ENCODE peak calls at places on chromosomes 1 and 21, in ten cellular contexts. One of them, this sample, is unnamed. For H3K9me3, the result is how much of the 10 kb centered on the place peaks cover.

GRCh38 chr1:33819913-33820311 is 44.0 kb upstream of the HMGB4 start:
- DNase-seq in breast epithelium: no peak
- DNase-seq in thoracic aorta: no peak
- DNase-seq in lower lobe of right lung: no peak
- DNase-seq in PC-9: no peak
- DNase-seq in upper lobe of right lung: no peak
- DNase-seq in left ventricle myocardium inferior: no peak
- DNase-seq in uterus: no peak
- DNase-seq in endothelial cell of umbilical vein: no peak
- DNase-seq in Peyer's patch: peak
- DNase-seq in this sample: no peak

GRCh38 chr1:85583355-85584263 is 3.0 kb downstream of the CCN1 start:
- DNase-seq in breast epithelium: no peak
- DNase-seq in thoracic aorta: no peak
- DNase-seq in lower lobe of right lung: no peak
- DNase-seq in PC-9: no peak
- DNase-seq in upper lobe of right lung: no peak
- DNase-seq in left ventricle myocardium inferior: no peak
- DNase-seq in uterus: no peak
- DNase-seq in endothelial cell of umbilical vein: peak
- DNase-seq in Peyer's patch: no peak
- DNase-seq in this sample: no peak

GRCh38 chr1:54863267-54863665 is 23.7 kb downstream of the DHCR24 start:
- DNase-seq in breast epithelium: no peak
- DNase-seq in thoracic aorta: no peak
- DNase-seq in lower lobe of right lung: no peak
- DNase-seq in PC-9: no peak
- DNase-seq in upper lobe of right lung: peak
- DNase-seq in left ventricle myocardium inferior: no peak
- DNase-seq in uterus: no peak
- DNase-seq in endothelial cell of umbilical vein: no peak
- DNase-seq in Peyer's patch: no peak
- DNase-seq in this sample: no peak

GRCh38 chr1:83495560-83495959 is 503.4 kb downstream of the TTLL7 start:
- DNase-seq in breast epithelium: no peak
- DNase-seq in thoracic aorta: no peak
- DNase-seq in lower lobe of right lung: peak
- DNase-seq in PC-9: no peak
- DNase-seq in upper lobe of right lung: no peak
- DNase-seq in left ventricle myocardium inferior: no peak
- DNase-seq in uterus: no peak
- DNase-seq in endothelial cell of umbilical vein: no peak
- DNase-seq in Peyer's patch: no peak
- DNase-seq in this sample: no peak

GRCh38 chr1:844472-845026 is 79.2 kb upstream of the SAMD11 start:
- DNase-seq in breast epithelium: no peak
- DNase-seq in thoracic aorta: no peak
- DNase-seq in lower lobe of right lung: no peak
- DNase-seq in PC-9: no peak
- DNase-seq in upper lobe of right lung: no peak
- DNase-seq in left ventricle myocardium inferior: no peak
- DNase-seq in uterus: no peak
- DNase-seq in endothelial cell of umbilical vein: no peak
- DNase-seq in Peyer's patch: no peak
- DNase-seq in this sample: no peak

GRCh38 chr1:92410706-92411105 is 76.0 kb downstream of the GFI1 start:
- DNase-seq in breast epithelium: no peak
- DNase-seq in thoracic aorta: no peak
- DNase-seq in lower lobe of right lung: no peak
- DNase-seq in PC-9: no peak
- DNase-seq in upper lobe of right lung: no peak
- DNase-seq in left ventricle myocardium inferior: no peak
- DNase-seq in uterus: no peak
- DNase-seq in endothelial cell of umbilical vein: no peak
- DNase-seq in Peyer's patch: peak
- DNase-seq in this sample: no peak

GRCh38 chr1:214002472-214002871 is 14.7 kb downstream of the PROX1 start:
- DNase-seq in breast epithelium: no peak
- DNase-seq in thoracic aorta: no peak
- DNase-seq in lower lobe of right lung: no peak
- DNase-seq in PC-9: no peak
- DNase-seq in upper lobe of right lung: no peak
- DNase-seq in left ventricle myocardium inferior: no peak
- DNase-seq in uterus: no peak
- DNase-seq in endothelial cell of umbilical vein: peak
- DNase-seq in Peyer's patch: no peak
- DNase-seq in this sample: no peak

GRCh38 chr1:74180490-74180889 is 17.5 kb downstream of the LRRIQ3 start:
- DNase-seq in breast epithelium: no peak
- DNase-seq in thoracic aorta: no peak
- DNase-seq in lower lobe of right lung: no peak
- DNase-seq in PC-9: no peak
- DNase-seq in upper lobe of right lung: no peak
- DNase-seq in left ventricle myocardium inferior: no peak
- DNase-seq in uterus: no peak
- DNase-seq in endothelial cell of umbilical vein: no peak
- DNase-seq in Peyer's patch: no peak
- DNase-seq in this sample: no peak

GRCh38 chr1:6962390-6962955 is 177.2 kb downstream of the CAMTA1 start:
- DNase-seq in breast epithelium: no peak
- DNase-seq in thoracic aorta: no peak
- DNase-seq in lower lobe of right lung: no peak
- DNase-seq in PC-9: no peak
- DNase-seq in upper lobe of right lung: no peak
- DNase-seq in left ventricle myocardium inferior: peak
- DNase-seq in uterus: peak
- DNase-seq in endothelial cell of umbilical vein: no peak
- DNase-seq in Peyer's patch: peak
- DNase-seq in this sample: peak

GRCh38 chr1:156893048-156893953 is at the start of gene PEAR1:
- DNase-seq in breast epithelium: no peak
- DNase-seq in thoracic aorta: no peak
- DNase-seq in lower lobe of right lung: no peak
- DNase-seq in PC-9: no peak
- DNase-seq in upper lobe of right lung: no peak
- DNase-seq in left ventricle myocardium inferior: peak
- DNase-seq in uterus: peak
- DNase-seq in endothelial cell of umbilical vein: peak
- DNase-seq in Peyer's patch: no peak
- DNase-seq in this sample: no peak

GRCh38 chr21:24955275-24955961 is 651.9 kb downstream of the MRPL39 start:
- DNase-seq in breast epithelium: no peak
- DNase-seq in thoracic aorta: no peak
- DNase-seq in lower lobe of right lung: no peak
- DNase-seq in PC-9: no peak
- DNase-seq in upper lobe of right lung: no peak
- DNase-seq in left ventricle myocardium inferior: no peak
- DNase-seq in uterus: no peak
- DNase-seq in endothelial cell of umbilical vein: no peak
- DNase-seq in Peyer's patch: peak
- DNase-seq in this sample: no peak

GRCh38 chr1:93061895-93062792 is 16.9 kb upstream of the MTF2 start:
- DNase-seq in breast epithelium: no peak
- DNase-seq in thoracic aorta: no peak
- DNase-seq in lower lobe of right lung: no peak
- DNase-seq in PC-9: peak
- DNase-seq in upper lobe of right lung: no peak
- DNase-seq in left ventricle myocardium inferior: no peak
- DNase-seq in uterus: no peak
- DNase-seq in endothelial cell of umbilical vein: peak
- DNase-seq in Peyer's patch: peak
- DNase-seq in this sample: peak

GRCh38 chr1:17440074-17440826 is 773 bp upstream of the RCC2 start:
- DNase-seq in breast epithelium: no peak
- DNase-seq in thoracic aorta: no peak
- DNase-seq in lower lobe of right lung: no peak
- DNase-seq in PC-9: peak
- DNase-seq in upper lobe of right lung: no peak
- DNase-seq in left ventricle myocardium inferior: no peak
- DNase-seq in uterus: no peak
- DNase-seq in endothelial cell of umbilical vein: no peak
- DNase-seq in Peyer's patch: no peak
- DNase-seq in this sample: no peak

GRCh38 chr1:107750364-107750959 is 214.5 kb downstream of the VAV3 start:
- DNase-seq in breast epithelium: peak
- DNase-seq in thoracic aorta: no peak
- DNase-seq in lower lobe of right lung: peak
- DNase-seq in PC-9: peak
- DNase-seq in upper lobe of right lung: no peak
- DNase-seq in left ventricle myocardium inferior: no peak
- DNase-seq in uterus: peak
- DNase-seq in endothelial cell of umbilical vein: peak
- DNase-seq in Peyer's patch: peak
- DNase-seq in this sample: peak

GRCh38 chr1:107748529-107748928 is 216.5 kb downstream of the VAV3 start:
- DNase-seq in breast epithelium: no peak
- DNase-seq in thoracic aorta: no peak
- DNase-seq in lower lobe of right lung: no peak
- DNase-seq in PC-9: no peak
- DNase-seq in upper lobe of right lung: no peak
- DNase-seq in left ventricle myocardium inferior: no peak
- DNase-seq in uterus: no peak
- DNase-seq in endothelial cell of umbilical vein: no peak
- DNase-seq in Peyer's patch: no peak
- DNase-seq in this sample: no peak
- TF ChIP-seq CTCF in breast epithelium: peak
- TF ChIP-seq CTCF in thoracic aorta: no peak
- TF ChIP-seq CTCF in lower lobe of right lung: no peak
- TF ChIP-seq CTCF in PC-9: peak
- TF ChIP-seq CTCF in upper lobe of right lung: peak
- TF ChIP-seq CTCF in left ventricle myocardium inferior: no peak
- TF ChIP-seq CTCF in uterus: peak
- TF ChIP-seq CTCF in endothelial cell of umbilical vein: no peak
- TF ChIP-seq CTCF in Peyer's patch: peak
- TF ChIP-seq CTCF in this sample: no peak

GRCh38 chr1:4468804-4469514 is 185.4 kb upstream of the AJAP1 start:
- DNase-seq in breast epithelium: no peak
- DNase-seq in thoracic aorta: no peak
- DNase-seq in lower lobe of right lung: no peak
- DNase-seq in PC-9: no peak
- DNase-seq in upper lobe of right lung: no peak
- DNase-seq in left ventricle myocardium inferior: no peak
- DNase-seq in uterus: no peak
- DNase-seq in endothelial cell of umbilical vein: no peak
- DNase-seq in Peyer's patch: no peak
- DNase-seq in this sample: no peak

GRCh38 chr1:4464478-4464877 is 189.9 kb upstream of the AJAP1 start:
- DNase-seq in breast epithelium: no peak
- DNase-seq in thoracic aorta: no peak
- DNase-seq in lower lobe of right lung: no peak
- DNase-seq in PC-9: no peak
- DNase-seq in upper lobe of right lung: no peak
- DNase-seq in left ventricle myocardium inferior: no peak
- DNase-seq in uterus: no peak
- DNase-seq in endothelial cell of umbilical vein: no peak
- DNase-seq in Peyer's patch: no peak
- DNase-seq in this sample: no peak

GRCh38 chr1:4467241-4467640 is 187.2 kb upstream of the AJAP1 start:
- DNase-seq in breast epithelium: no peak
- DNase-seq in thoracic aorta: no peak
- DNase-seq in lower lobe of right lung: no peak
- DNase-seq in PC-9: no peak
- DNase-seq in upper lobe of right lung: no peak
- DNase-seq in left ventricle myocardium inferior: no peak
- DNase-seq in uterus: no peak
- DNase-seq in endothelial cell of umbilical vein: no peak
- DNase-seq in Peyer's patch: no peak
- DNase-seq in this sample: no peak

GRCh38 chr1:4463631-4464030 is 190.8 kb upstream of the AJAP1 start:
- DNase-seq in breast epithelium: no peak
- DNase-seq in thoracic aorta: no peak
- DNase-seq in lower lobe of right lung: no peak
- DNase-seq in PC-9: no peak
- DNase-seq in upper lobe of right lung: no peak
- DNase-seq in left ventricle myocardium inferior: no peak
- DNase-seq in uterus: no peak
- DNase-seq in endothelial cell of umbilical vein: no peak
- DNase-seq in Peyer's patch: no peak
- DNase-seq in this sample: no peak

GRCh38 chr1:4468386-4468785 is 186.0 kb upstream of the AJAP1 start:
- DNase-seq in breast epithelium: no peak
- DNase-seq in thoracic aorta: no peak
- DNase-seq in lower lobe of right lung: no peak
- DNase-seq in PC-9: no peak
- DNase-seq in upper lobe of right lung: no peak
- DNase-seq in left ventricle myocardium inferior: no peak
- DNase-seq in uterus: no peak
- DNase-seq in endothelial cell of umbilical vein: no peak
- DNase-seq in Peyer's patch: no peak
- DNase-seq in this sample: no peak
- H3K9me3 ChIP-seq in breast epithelium: under half
- H3K9me3 ChIP-seq in thoracic aorta: under half
- H3K9me3 ChIP-seq in lower lobe of right lung: under half
- H3K9me3 ChIP-seq in PC-9: under half
- H3K9me3 ChIP-seq in upper lobe of right lung: under half
- H3K9me3 ChIP-seq in left ventricle myocardium inferior: under half
- H3K9me3 ChIP-seq in uterus: under half
- H3K9me3 ChIP-seq in endothelial cell of umbilical vein: under half
- H3K9me3 ChIP-seq in Peyer's patch: under half
- H3K9me3 ChIP-seq in this sample: under half

DNA sequence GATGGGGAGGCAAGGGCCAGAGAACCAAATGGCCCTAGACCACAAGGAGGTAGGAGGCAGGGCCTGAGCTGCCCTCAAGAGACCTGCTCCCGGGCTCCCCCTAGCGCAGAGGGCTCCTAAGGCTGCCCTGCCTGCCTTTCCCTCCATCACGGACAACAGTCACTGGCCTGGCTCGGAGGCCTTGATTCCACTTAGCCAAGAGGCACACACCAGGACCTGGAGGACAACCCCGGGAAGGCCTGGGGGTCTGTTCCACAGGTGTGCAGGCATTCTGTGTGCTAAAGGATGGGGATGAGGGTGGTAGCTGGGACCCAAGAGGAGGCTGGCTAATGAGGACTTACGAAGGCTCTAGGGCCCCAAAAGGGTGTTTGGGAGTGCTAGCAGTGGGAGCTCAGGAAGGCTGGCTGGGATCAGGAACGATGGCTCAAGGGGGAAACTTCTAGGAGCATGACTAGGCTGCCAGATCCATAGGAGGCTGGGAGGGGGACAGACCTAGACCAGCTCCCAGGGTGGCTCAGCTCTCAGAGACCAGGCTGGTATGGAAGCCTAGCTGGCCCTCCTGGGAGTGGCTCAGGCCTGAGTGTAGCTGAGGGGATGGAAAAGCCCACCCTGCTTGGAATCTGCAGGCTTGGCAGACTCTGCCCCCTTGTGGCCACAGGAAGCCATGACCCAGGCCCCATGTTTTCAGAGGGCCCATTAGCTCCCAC is 831 bp downstream of the ARTN start:
- DNase-seq in breast epithelium: no peak
- DNase-seq in thoracic aorta: no peak
- DNase-seq in lower lobe of right lung: peak
- DNase-seq in PC-9: peak
- DNase-seq in upper lobe of right lung: peak
- DNase-seq in left ventricle myocardium inferior: peak
- DNase-seq in uterus: peak
- DNase-seq in endothelial cell of umbilical vein: peak
- DNase-seq in Peyer's patch: peak
- DNase-seq in this sample: peak
- H3K4me3 ChIP-seq in breast epithelium: peak
- H3K4me3 ChIP-seq in thoracic aorta: peak
- H3K4me3 ChIP-seq in lower lobe of right lung: peak
- H3K4me3 ChIP-seq in PC-9: peak
- H3K4me3 ChIP-seq in upper lobe of right lung: peak
- H3K4me3 ChIP-seq in left ventricle myocardium inferior: peak
- H3K4me3 ChIP-seq in uterus: no peak
- H3K4me3 ChIP-seq in endothelial cell of umbilical vein: no peak
- H3K4me3 ChIP-seq in Peyer's patch: peak
- H3K4me3 ChIP-seq in this sample: no peak

GRCh38 chr21:42308914-42309752 is 6.1 kb downstream of the TFF3 start:
- DNase-seq in breast epithelium: no peak
- DNase-seq in thoracic aorta: no peak
- DNase-seq in lower lobe of right lung: no peak
- DNase-seq in PC-9: no peak
- DNase-seq in upper lobe of right lung: no peak
- DNase-seq in left ventricle myocardium inferior: no peak
- DNase-seq in uterus: no peak
- DNase-seq in endothelial cell of umbilical vein: no peak
- DNase-seq in Peyer's patch: no peak
- DNase-seq in this sample: no peak
- TF ChIP-seq CTCF in breast epithelium: no peak
- TF ChIP-seq CTCF in thoracic aorta: no peak
- TF ChIP-seq CTCF in lower lobe of right lung: no peak
- TF ChIP-seq CTCF in PC-9: no peak
- TF ChIP-seq CTCF in upper lobe of right lung: no peak
- TF ChIP-seq CTCF in left ventricle myocardium inferior: no peak
- TF ChIP-seq CTCF in uterus: no peak
- TF ChIP-seq CTCF in endothelial cell of umbilical vein: no peak
- TF ChIP-seq CTCF in Peyer's patch: peak
- TF ChIP-seq CTCF in this sample: no peak

This sample was measured in Caco-2.